ENCODE peak calls at places on chromosome 21, in six cellular contexts. C, Q, X, S, K and I are unnamed samples.

GRCh38 chr21:39105836-39106235 is 77.4 kb downstream of the PSMG1 start:
- DNase-seq in C (no peak), Q (no peak), S (no peak), X (no peak), K (no peak), I (no peak)

GRCh38 chr21:18265955-18266354 is 21.3 kb downstream of the CHODL start:
- DNase-seq in K (no peak), X (no peak), S (no peak), C (no peak), Q (no peak), I (no peak)

GRCh38 chr21:39556176-39556575 is 56.6 kb upstream of the B3GALT5 start:
- DNase-seq in Q (no peak), C (no peak), X (no peak), K (no peak), S (no peak), I (no peak)

GRCh38 chr21:31397939-31398338 is 53.9 kb upstream of the TIAM1 start:
- DNase-seq in C (no peak), X (no peak), K (peak; percentile 14), Q (no peak), S (no peak), I (no peak)

GRCh38 chr21:27149034-27149433 is 182.1 kb upstream of the ADAMTS5 start:
- DNase-seq in C (no peak), X (no peak), Q (no peak), S (peak; percentile 46), K (no peak), I (no peak)

GRCh38 chr21:42466700-42467612 is 29.1 kb downstream of the RSPH1 start:
- DNase-seq in X (no peak), K (peak; percentile 46), S (no peak), Q (no peak), C (no peak), I (peak; percentile 25)

GRCh38 chr21:15514073-15514946 is 215.5 kb upstream of the USP25 start:
- DNase-seq in K (no peak), X (no peak), Q (no peak), S (no peak), C (no peak), I (no peak)

GRCh38 chr21:37008705-37009104 is 2.2 kb downstream of the RIPPLY3 start:
- DNase-seq in S (no peak), C (no peak), K (no peak), X (no peak), Q (no peak), I (no peak)

GRCh38 chr21:37061926-37062591 is 10.8 kb downstream of the PIGP start:
- DNase-seq in S (peak; percentile 23), K (no peak), X (no peak), Q (no peak), C (no peak), I (no peak)

GRCh38 chr21:46603228-46603627 is 1.7 kb downstream of the S100B start:
- DNase-seq in C (no peak), K (no peak), S (no peak), Q (no peak), X (no peak), I (no peak)

GRCh38 chr21:38751379-38752050 is 54.2 kb upstream of the ETS2 start:
- DNase-seq in Q (no peak), C (peak; percentile 38), K (no peak), X (peak; percentile 32), S (no peak), I (peak; percentile 38)

GRCh38 chr21:42578761-42579415 is 65.2 kb downstream of the SLC37A1 start:
- DNase-seq in X (peak; percentile 5), S (no peak), Q (no peak), K (no peak), C (peak; percentile 49), I (no peak)

GRCh38 chr21:39317134-39318090 is 4.0 kb upstream of the BRWD1 start:
- DNase-seq in C (no peak), Q (no peak), X (no peak), S (no peak), K (no peak), I (no peak)

GRCh38 chr21:38780879-38781278 is 24.9 kb upstream of the ETS2 start:
- DNase-seq in X (no peak), S (no peak), C (no peak), K (no peak), Q (no peak), I (no peak)

GRCh38 chr21:36722370-36723368 is 23.8 kb downstream of the SIM2 start:
- DNase-seq in K (no peak), X (no peak), C (no peak), Q (peak; percentile 3), S (no peak), I (no peak)

GRCh38 chr21:17658931-17659330 is 46.2 kb upstream of the BTG3 start:
- DNase-seq in S (no peak), K (no peak), X (no peak), C (no peak), Q (no peak), I (no peak)

GRCh38 chr21:23887709-23888303 is 1719.5 kb downstream of the MRPL39 start:
- DNase-seq in X (no peak), Q (no peak), C (no peak), S (no peak), K (no peak), I (no peak)

GRCh38 chr21:42160111-42160949 is 58.6 kb upstream of the ABCG1 start:
- DNase-seq in K (no peak), X (no peak), S (no peak), Q (no peak), C (no peak), I (no peak)

GRCh38 chr21:38910390-38911008 is 104.8 kb downstream of the ETS2 start:
- DNase-seq in K (peak; percentile 92), Q (no peak), S (no peak), C (no peak), X (no peak), I (no peak)

GRCh38 chr21:40840441-40840840 is 6.5 kb downstream of the DSCAM start:
- DNase-seq in K (peak; percentile 44), C (no peak), Q (no peak), X (no peak), S (no peak), I (no peak)

GRCh38 chr21:40842197-40842552 is 4.8 kb downstream of the DSCAM start:
- DNase-seq in C (no peak), X (no peak), S (no peak), K (no peak), Q (no peak), I (no peak)

GRCh38 chr21:40844935-40845334 is 2.0 kb downstream of the DSCAM start:
- DNase-seq in X (no peak), K (peak; percentile 71), C (no peak), Q (no peak), S (no peak), I (no peak)

GRCh38 chr21:40839551-40839950 is 7.4 kb downstream of the DSCAM start:
- DNase-seq in K (no peak), S (no peak), X (no peak), C (no peak), Q (no peak), I (no peak)

DNA sequence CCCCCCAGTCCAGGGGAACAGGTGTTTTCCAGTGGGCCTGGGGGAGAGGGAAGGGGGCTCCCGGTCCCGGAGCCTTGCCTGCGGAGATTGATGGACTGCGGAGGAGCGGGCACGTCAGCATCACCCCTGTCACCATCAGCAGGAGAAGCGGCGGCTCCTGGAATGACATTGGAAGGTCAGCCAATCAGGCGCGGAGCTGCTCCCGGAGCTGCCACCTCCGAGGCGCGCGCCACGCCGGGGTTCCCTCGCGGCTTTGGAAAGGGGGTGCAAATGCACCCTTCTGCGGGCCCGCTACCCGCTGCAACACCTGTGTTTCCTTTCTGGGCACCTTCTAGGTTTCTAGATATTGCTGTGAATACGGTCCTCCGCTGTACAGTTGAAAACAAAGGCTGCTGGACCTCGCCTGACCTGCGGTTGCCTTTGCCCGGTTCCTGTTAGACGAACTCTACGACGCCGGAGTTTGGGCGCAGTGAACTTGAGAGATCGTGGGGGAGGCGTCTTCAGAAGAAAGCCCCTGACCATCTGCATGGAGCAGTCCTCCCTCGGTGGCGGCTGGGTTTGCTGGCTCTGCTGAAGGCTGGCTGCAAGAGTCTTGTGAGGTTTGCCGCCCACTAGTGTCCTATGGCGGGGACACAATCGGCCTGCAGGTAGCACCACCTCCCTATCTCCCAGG is 5.3 kb downstream of the DSCAM start:
- DNase-seq in K (peak; percentile 54), S (no peak), C (peak; percentile 42), X (no peak), Q (peak; percentile 34), I (peak; percentile 13)
- TF ChIP-seq CTCF in K (peak; percentile 83), S (peak; percentile 33), C (peak; percentile 61), X (no peak), Q (peak; percentile 49), I (no peak)

GRCh38 chr21:34801519-34802132 is 132.8 kb downstream of the CLIC6 start:
- DNase-seq in C (no peak), K (peak; percentile 49), X (no peak), Q (no peak), S (no peak), I (no peak)
- TF ChIP-seq CTCF in C (peak; percentile 22), K (peak; percentile 18), X (no peak), Q (no peak), S (peak; percentile 19), I (peak; percentile 32)

DNA sequence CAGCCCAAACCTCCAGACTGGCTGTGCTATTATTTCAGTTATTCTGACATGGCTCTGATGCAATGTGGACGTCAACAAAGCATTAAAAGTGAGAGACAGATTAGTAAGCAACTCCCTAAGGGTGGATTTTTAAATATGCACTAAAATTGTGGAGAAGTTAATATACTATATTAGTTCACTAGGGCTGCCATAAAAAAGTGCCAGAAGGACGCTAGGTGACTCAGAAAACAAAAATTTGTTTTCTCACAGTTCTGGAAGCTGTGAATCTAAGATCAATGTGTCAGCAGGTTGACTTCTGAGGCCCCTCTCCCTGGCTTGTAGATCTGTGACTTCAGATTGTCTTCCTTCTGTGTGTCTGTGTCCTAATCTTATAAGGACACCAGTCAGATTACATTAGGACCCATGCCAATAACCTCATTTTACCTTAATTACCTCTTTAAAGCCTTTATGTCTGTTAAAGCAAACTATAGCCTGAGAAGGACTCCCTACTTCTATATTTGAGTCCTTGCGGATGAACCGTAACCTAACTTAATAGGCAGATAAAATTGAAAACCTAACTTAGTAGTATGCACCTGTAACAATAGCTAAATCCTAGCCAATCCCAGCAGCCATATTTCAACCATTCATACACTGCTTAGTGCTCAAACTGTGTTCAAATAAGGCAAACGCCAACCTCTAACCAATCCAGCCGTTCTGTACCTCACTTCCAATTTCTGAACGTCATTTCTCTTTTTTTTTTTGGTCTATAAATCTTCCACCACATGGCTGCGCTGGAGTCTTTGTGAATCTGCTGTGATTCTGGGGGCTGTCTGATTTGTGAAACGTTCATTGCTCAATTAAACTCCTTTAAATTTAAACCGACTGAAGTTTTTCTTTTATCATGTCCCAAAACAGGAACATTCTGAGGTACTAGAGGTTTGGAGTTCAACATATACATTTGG is 65.9 kb upstream of the BACH1 start:
- DNase-seq in C (no peak), X (no peak), S (no peak), Q (no peak), K (peak; percentile 73), I (no peak)
- TF ChIP-seq CTCF in C (peak; percentile 34), X (no peak), S (peak; percentile 8), Q (peak; percentile 14), K (no peak), I (no peak)

GRCh38 chr21:34514576-34515135 is 2.6 kb upstream of the KCNE1 start:
- DNase-seq in K (no peak), X (no peak), Q (no peak), S (no peak), C (no peak), I (no peak)

GRCh38 chr21:34519013-34519412 is 7.0 kb upstream of the KCNE1 start:
- DNase-seq in S (no peak), X (no peak), C (no peak), K (no peak), Q (no peak), I (no peak)

GRCh38 chr21:34517039-34517438 is 5.0 kb upstream of the KCNE1 start:
- DNase-seq in S (no peak), C (no peak), X (no peak), Q (no peak), K (no peak), I (no peak)

GRCh38 chr21:34519694-34520093 is 7.7 kb upstream of the KCNE1 start:
- DNase-seq in S (no peak), X (no peak), C (no peak), K (no peak), Q (no peak), I (no peak)

GRCh38 chr21:34517491-34518245 is 5.7 kb upstream of the KCNE1 start:
- DNase-seq in Q (no peak), S (no peak), K (no peak), C (no peak), X (no peak), I (no peak)
- TF ChIP-seq CTCF in Q (no peak), S (peak; percentile 32), K (peak; percentile 25), C (peak; percentile 33), X (no peak), I (no peak)